ENCODE peak calls at places on chromosomes 6 and 20, in eight cellular contexts. One of them, this sample, is unnamed.

GRCh38 chr20:43752051-43752360 is 25.2 kb upstream of the GTSF1L start:
- DNase-seq in mesendoderm: no peak
- DNase-seq in OCI-LY7: no peak
- DNase-seq in HepG2: no peak
- DNase-seq in mesenchymal stem cell: no peak
- DNase-seq in PC-3: no peak
- DNase-seq in astrocyte: no peak
- DNase-seq in psoas muscle: no peak
- DNase-seq in this sample: no peak

GRCh38 chr6:85483041-85483700 is 33.3 kb downstream of the NT5E start:
- DNase-seq in mesendoderm: peak; percentile 70
- DNase-seq in OCI-LY7: peak; percentile 71
- DNase-seq in HepG2: peak; percentile 50
- DNase-seq in mesenchymal stem cell: peak; percentile 75
- DNase-seq in PC-3: peak; percentile 85
- DNase-seq in astrocyte: peak; percentile 50
- DNase-seq in psoas muscle: peak; percentile 86
- DNase-seq in this sample: no peak

GRCh38 chr6:151494235-151494950 is 576 bp downstream of the CCDC170 start:
- DNase-seq in mesendoderm: peak; percentile 35
- DNase-seq in OCI-LY7: peak; percentile 8
- DNase-seq in HepG2: peak; percentile 57
- DNase-seq in mesenchymal stem cell: peak; percentile 70
- DNase-seq in PC-3: peak; percentile 16
- DNase-seq in astrocyte: peak; percentile 48
- DNase-seq in psoas muscle: peak; percentile 65
- DNase-seq in this sample: no peak

GRCh38 chr20:58583141-58583540 is 67.9 kb upstream of the APCDD1L start:
- DNase-seq in mesendoderm: peak; percentile 31
- DNase-seq in OCI-LY7: no peak
- DNase-seq in HepG2: no peak
- DNase-seq in mesenchymal stem cell: no peak
- DNase-seq in PC-3: peak; percentile 21
- DNase-seq in astrocyte: peak; percentile 28
- DNase-seq in psoas muscle: no peak
- DNase-seq in this sample: no peak

GRCh38 chr6:21742238-21742660 is 148.7 kb downstream of the SOX4 start:
- DNase-seq in mesendoderm: peak; percentile 48
- DNase-seq in OCI-LY7: no peak
- DNase-seq in HepG2: no peak
- DNase-seq in mesenchymal stem cell: peak; percentile 91
- DNase-seq in PC-3: peak; percentile 91
- DNase-seq in astrocyte: peak; percentile 90
- DNase-seq in psoas muscle: no peak
- DNase-seq in this sample: peak; percentile 80

GRCh38 chr6:38306915-38307314 is 332.8 kb downstream of the BTBD9 start:
- DNase-seq in mesendoderm: peak; percentile 70
- DNase-seq in OCI-LY7: peak; percentile 9
- DNase-seq in HepG2: no peak
- DNase-seq in mesenchymal stem cell: no peak
- DNase-seq in PC-3: no peak
- DNase-seq in astrocyte: no peak
- DNase-seq in psoas muscle: no peak
- DNase-seq in this sample: no peak

GRCh38 chr6:4561078-4561435 is 215.1 kb upstream of the CDYL start:
- DNase-seq in mesendoderm: no peak
- DNase-seq in OCI-LY7: no peak
- DNase-seq in HepG2: no peak
- DNase-seq in mesenchymal stem cell: no peak
- DNase-seq in PC-3: no peak
- DNase-seq in astrocyte: no peak
- DNase-seq in psoas muscle: no peak
- DNase-seq in this sample: no peak

GRCh38 chr6:93059911-93060310 is 359.4 kb downstream of the EPHA7 start:
- DNase-seq in mesendoderm: no peak
- DNase-seq in OCI-LY7: no peak
- DNase-seq in HepG2: no peak
- DNase-seq in mesenchymal stem cell: no peak
- DNase-seq in PC-3: no peak
- DNase-seq in astrocyte: no peak
- DNase-seq in psoas muscle: no peak
- DNase-seq in this sample: no peak

GRCh38 chr6:107489636-107490567 is at the start of gene SOBP:
- DNase-seq in mesendoderm: peak; percentile 61
- DNase-seq in OCI-LY7: peak; percentile 91
- DNase-seq in HepG2: peak; percentile 44
- DNase-seq in mesenchymal stem cell: peak; percentile 61
- DNase-seq in PC-3: no peak
- DNase-seq in astrocyte: no peak
- DNase-seq in psoas muscle: peak; percentile 87
- DNase-seq in this sample: no peak

GRCh38 chr20:63773571-63774347 is 34.2 kb downstream of the SLC2A4RG start:
- DNase-seq in mesendoderm: no peak
- DNase-seq in OCI-LY7: no peak
- DNase-seq in HepG2: no peak
- DNase-seq in mesenchymal stem cell: no peak
- DNase-seq in PC-3: no peak
- DNase-seq in astrocyte: no peak
- DNase-seq in psoas muscle: no peak
- DNase-seq in this sample: no peak

GRCh38 chr6:133631421-133631820 is 257.5 kb upstream of the TCF21 start:
- DNase-seq in mesendoderm: peak; percentile 36
- DNase-seq in OCI-LY7: no peak
- DNase-seq in HepG2: peak; percentile 18
- DNase-seq in mesenchymal stem cell: peak; percentile 81
- DNase-seq in PC-3: peak; percentile 54
- DNase-seq in astrocyte: peak; percentile 54
- DNase-seq in psoas muscle: no peak
- DNase-seq in this sample: no peak

GRCh38 chr20:52191132-52191435 is 495 bp downstream of the ZFP64 start:
- DNase-seq in mesendoderm: no peak
- DNase-seq in OCI-LY7: no peak
- DNase-seq in HepG2: no peak
- DNase-seq in mesenchymal stem cell: peak; percentile 47
- DNase-seq in PC-3: peak; percentile 56
- DNase-seq in astrocyte: peak; percentile 18
- DNase-seq in psoas muscle: no peak
- DNase-seq in this sample: no peak

GRCh38 chr6:37456816-37457560 is 24.0 kb downstream of the CMTR1 start:
- DNase-seq in mesendoderm: no peak
- DNase-seq in OCI-LY7: no peak
- DNase-seq in HepG2: no peak
- DNase-seq in mesenchymal stem cell: no peak
- DNase-seq in PC-3: peak; percentile 44
- DNase-seq in astrocyte: peak; percentile 89
- DNase-seq in psoas muscle: no peak
- DNase-seq in this sample: no peak

GRCh38 chr6:115891111-115891669 is 169.5 kb downstream of the FRK start:
- DNase-seq in mesendoderm: no peak
- DNase-seq in OCI-LY7: no peak
- DNase-seq in HepG2: no peak
- DNase-seq in mesenchymal stem cell: peak; percentile 66
- DNase-seq in PC-3: peak; percentile 74
- DNase-seq in astrocyte: peak; percentile 66
- DNase-seq in psoas muscle: no peak
- DNase-seq in this sample: peak; percentile 75

DNA sequence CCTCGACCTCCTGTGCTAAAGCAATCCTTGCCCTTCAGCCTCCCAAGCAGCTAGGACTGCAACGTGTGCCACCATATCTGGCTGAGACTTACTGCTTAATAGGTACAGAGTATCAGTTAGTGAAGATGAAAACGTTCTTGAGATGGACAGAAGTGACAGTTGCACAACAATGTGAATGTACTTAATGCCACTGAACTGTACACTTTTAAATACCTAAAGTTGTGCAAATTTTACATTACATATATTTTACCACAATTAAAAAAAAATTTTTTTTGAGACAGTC is 25.9 kb downstream of the NUDT3 start:
- DNase-seq in mesendoderm: no peak
- DNase-seq in OCI-LY7: no peak
- DNase-seq in HepG2: no peak
- DNase-seq in mesenchymal stem cell: no peak
- DNase-seq in PC-3: no peak
- DNase-seq in astrocyte: no peak
- DNase-seq in psoas muscle: no peak
- DNase-seq in this sample: no peak
- H3K27ac ChIP-seq in mesendoderm: no peak overlapping the region
- H3K27ac ChIP-seq in OCI-LY7: no peak overlapping the region
- H3K27ac ChIP-seq in HepG2: no peak overlapping the region
- H3K27ac ChIP-seq in mesenchymal stem cell: peak overlapping the region; percentile 50
- H3K27ac ChIP-seq in PC-3: no peak overlapping the region
- H3K27ac ChIP-seq in astrocyte: peak overlapping the region; percentile 34
- H3K27ac ChIP-seq in psoas muscle: no peak overlapping the region
- H3K27ac ChIP-seq in this sample: no peak overlapping the region

DNA sequence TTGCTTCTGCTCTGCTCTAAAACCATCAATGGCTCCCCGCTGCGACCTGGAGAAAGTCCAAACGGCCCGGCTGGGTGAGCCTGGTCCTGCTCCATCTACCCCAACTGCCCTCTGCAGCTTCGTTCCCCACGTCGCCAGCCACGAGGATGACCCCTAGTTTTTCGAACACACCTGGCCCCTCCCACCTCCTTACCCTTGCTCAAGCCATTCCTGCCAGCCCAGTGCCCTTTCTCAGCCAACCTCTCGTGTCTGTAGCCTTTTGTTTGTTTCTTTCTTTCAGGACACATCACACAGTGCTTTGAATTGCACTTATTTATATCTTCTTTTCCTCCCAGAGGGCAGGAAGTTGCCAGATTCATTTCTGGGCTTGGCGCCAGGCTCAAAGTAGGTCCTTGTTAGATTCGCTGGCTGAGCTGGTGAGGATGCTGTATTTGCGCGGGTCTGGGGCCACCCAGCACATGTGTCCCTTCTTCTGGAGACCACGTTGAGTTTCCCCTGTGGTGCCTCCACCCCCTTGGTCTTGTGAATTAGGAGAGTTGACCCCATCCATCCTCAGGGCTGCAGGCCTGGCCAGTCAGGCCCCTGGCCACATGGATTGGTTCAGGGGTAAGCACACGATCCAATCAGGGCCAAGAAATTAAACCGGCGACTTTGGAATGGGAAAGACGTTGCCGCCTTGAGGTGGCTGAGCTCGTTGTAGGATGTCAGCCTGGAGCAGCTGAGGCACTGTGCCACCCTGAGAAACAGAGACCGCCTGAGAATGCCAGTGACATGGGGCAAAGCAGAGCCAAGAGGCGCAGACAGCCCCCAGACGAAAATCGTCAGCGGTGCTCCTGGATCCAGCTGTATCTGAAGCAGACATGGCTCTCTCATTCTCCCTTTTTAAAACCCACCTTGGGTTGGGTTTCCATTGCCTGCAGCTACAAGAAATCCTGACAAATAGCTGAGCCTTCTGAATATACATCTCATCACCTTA is 156.0 kb downstream of the CEBPB start:
- DNase-seq in mesendoderm: no peak
- DNase-seq in OCI-LY7: no peak
- DNase-seq in HepG2: no peak
- DNase-seq in mesenchymal stem cell: peak; percentile 87
- DNase-seq in PC-3: peak; percentile 86
- DNase-seq in astrocyte: peak; percentile 73
- DNase-seq in psoas muscle: peak; percentile 94
- DNase-seq in this sample: no peak
- H3K27ac ChIP-seq in mesendoderm: no peak overlapping the region
- H3K27ac ChIP-seq in OCI-LY7: no peak overlapping the region
- H3K27ac ChIP-seq in HepG2: no peak overlapping the region
- H3K27ac ChIP-seq in mesenchymal stem cell: no peak overlapping the region
- H3K27ac ChIP-seq in PC-3: peak overlapping the region; percentile 15
- H3K27ac ChIP-seq in astrocyte: no peak overlapping the region
- H3K27ac ChIP-seq in psoas muscle: peak overlapping the region; percentile 63
- H3K27ac ChIP-seq in this sample: no peak overlapping the region

GRCh38 chr20:49337357-49337756 is 59.5 kb upstream of the ZNFX1 start:
- DNase-seq in mesendoderm: no peak
- DNase-seq in OCI-LY7: no peak
- DNase-seq in HepG2: no peak
- DNase-seq in mesenchymal stem cell: no peak
- DNase-seq in PC-3: no peak
- DNase-seq in astrocyte: no peak
- DNase-seq in psoas muscle: no peak
- DNase-seq in this sample: no peak

GRCh38 chr20:49339123-49339522 is 61.3 kb upstream of the ZNFX1 start:
- DNase-seq in mesendoderm: no peak
- DNase-seq in OCI-LY7: no peak
- DNase-seq in HepG2: no peak
- DNase-seq in mesenchymal stem cell: no peak
- DNase-seq in PC-3: no peak
- DNase-seq in astrocyte: no peak
- DNase-seq in psoas muscle: no peak
- DNase-seq in this sample: no peak

GRCh38 chr20:49343246-49343645 is 65.4 kb upstream of the ZNFX1 start:
- DNase-seq in mesendoderm: peak; percentile 51
- DNase-seq in OCI-LY7: no peak
- DNase-seq in HepG2: no peak
- DNase-seq in mesenchymal stem cell: no peak
- DNase-seq in PC-3: peak; percentile 34
- DNase-seq in astrocyte: no peak
- DNase-seq in psoas muscle: no peak
- DNase-seq in this sample: no peak

GRCh38 chr20:49338061-49338460 is 60.2 kb upstream of the ZNFX1 start:
- DNase-seq in mesendoderm: no peak
- DNase-seq in OCI-LY7: no peak
- DNase-seq in HepG2: no peak
- DNase-seq in mesenchymal stem cell: no peak
- DNase-seq in PC-3: no peak
- DNase-seq in astrocyte: no peak
- DNase-seq in psoas muscle: no peak
- DNase-seq in this sample: no peak

DNA sequence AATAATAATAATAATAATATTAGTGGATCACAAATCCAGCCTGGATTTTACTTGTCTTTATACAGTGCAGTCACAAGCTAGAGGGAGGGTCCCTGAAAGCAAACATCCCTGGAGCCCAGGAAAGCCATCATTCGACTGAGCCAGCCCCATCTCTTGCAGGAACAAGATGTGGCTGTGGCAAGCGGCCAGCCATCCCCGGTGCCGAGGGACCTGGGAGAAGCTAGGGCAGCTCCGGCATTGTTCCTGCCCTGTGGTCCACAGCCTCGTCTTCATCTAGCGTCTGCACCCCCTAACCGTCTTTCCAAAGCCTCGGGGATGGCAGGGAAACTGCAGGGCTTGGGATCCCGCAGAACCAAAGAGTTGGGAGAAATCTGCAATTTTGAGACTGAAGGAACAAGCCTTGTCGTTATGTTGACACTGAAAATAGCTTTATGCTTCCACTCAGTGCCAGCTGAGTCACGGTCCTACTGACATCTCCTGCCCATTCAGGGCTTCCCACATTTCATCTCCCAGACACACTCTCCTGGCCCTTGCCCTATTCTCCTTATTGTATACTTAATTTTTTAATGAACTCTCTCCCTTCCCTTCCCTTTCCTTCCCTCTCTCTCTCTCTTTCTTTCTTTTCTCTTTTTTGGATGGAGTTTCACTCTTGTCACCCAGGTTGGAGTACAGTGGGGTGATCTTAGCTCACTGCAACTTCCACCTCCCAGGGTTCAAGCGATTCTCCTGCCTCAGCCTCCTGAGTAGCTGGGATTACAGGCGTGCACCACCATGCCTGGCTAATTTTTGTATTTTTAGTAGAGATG is 62.5 kb upstream of the ZNFX1 start:
- DNase-seq in mesendoderm: no peak
- DNase-seq in OCI-LY7: no peak
- DNase-seq in HepG2: no peak
- DNase-seq in mesenchymal stem cell: no peak
- DNase-seq in PC-3: peak; percentile 47
- DNase-seq in astrocyte: no peak
- DNase-seq in psoas muscle: peak; percentile 71
- DNase-seq in this sample: no peak
- H3K27ac ChIP-seq in mesendoderm: no peak overlapping the region
- H3K27ac ChIP-seq in OCI-LY7: no peak overlapping the region
- H3K27ac ChIP-seq in HepG2: no peak overlapping the region
- H3K27ac ChIP-seq in mesenchymal stem cell: no peak overlapping the region
- H3K27ac ChIP-seq in PC-3: no peak overlapping the region
- H3K27ac ChIP-seq in astrocyte: no peak overlapping the region
- H3K27ac ChIP-seq in psoas muscle: peak overlapping the region; percentile 58
- H3K27ac ChIP-seq in this sample: no peak overlapping the region

GRCh38 chr6:111722220-111722731 is 116.6 kb upstream of the TRAF3IP2 start:
- DNase-seq in mesendoderm: peak; percentile 63
- DNase-seq in OCI-LY7: no peak
- DNase-seq in HepG2: no peak
- DNase-seq in mesenchymal stem cell: peak; percentile 55
- DNase-seq in PC-3: peak; percentile 3
- DNase-seq in astrocyte: peak; percentile 42
- DNase-seq in psoas muscle: no peak
- DNase-seq in this sample: no peak
- H3K27ac ChIP-seq in mesendoderm: no peak overlapping the region
- H3K27ac ChIP-seq in OCI-LY7: no peak overlapping the region
- H3K27ac ChIP-seq in HepG2: no peak overlapping the region
- H3K27ac ChIP-seq in mesenchymal stem cell: no peak overlapping the region
- H3K27ac ChIP-seq in PC-3: no peak overlapping the region
- H3K27ac ChIP-seq in astrocyte: no peak overlapping the region
- H3K27ac ChIP-seq in psoas muscle: no peak overlapping the region
- H3K27ac ChIP-seq in this sample: no peak overlapping the region

This sample was measured in epithelial cell of prostate.